ENCODE peak calls at places on chromosomes 16 and 17, in four cellular contexts. One of them, this sample, is unnamed.

GRCh38 chr16:74998481-74999207 is at the start of gene ZNRF1:
- DNase-seq in substantia nigra: peak
- DNase-seq in mammary epithelial cell: peak
- DNase-seq in esophagus squamous epithelium: no peak
- DNase-seq in this sample: no peak

GRCh38 chr16:56211471-56211944 is 20.2 kb downstream of the GNAO1 start:
- DNase-seq in substantia nigra: no peak
- DNase-seq in mammary epithelial cell: no peak
- DNase-seq in esophagus squamous epithelium: no peak
- DNase-seq in this sample: no peak

GRCh38 chr17:6456914-6457687 is 12.8 kb downstream of the PIMREG start:
- DNase-seq in substantia nigra: no peak
- DNase-seq in mammary epithelial cell: peak
- DNase-seq in esophagus squamous epithelium: no peak
- DNase-seq in this sample: no peak

GRCh38 chr17:5500804-5501391 is 14.5 kb downstream of the MIS12 start:
- DNase-seq in substantia nigra: peak
- DNase-seq in mammary epithelial cell: peak
- DNase-seq in esophagus squamous epithelium: no peak
- DNase-seq in this sample: no peak

GRCh38 chr16:13902677-13903076 is 17.3 kb upstream of the ERCC4 start:
- DNase-seq in substantia nigra: no peak
- DNase-seq in mammary epithelial cell: no peak
- DNase-seq in esophagus squamous epithelium: no peak
- DNase-seq in this sample: no peak

GRCh38 chr17:16120937-16121336 is 94.4 kb downstream of the NCOR1 start:
- DNase-seq in substantia nigra: peak
- DNase-seq in mammary epithelial cell: no peak
- DNase-seq in esophagus squamous epithelium: no peak
- DNase-seq in this sample: no peak

GRCh38 chr17:5282639-5283217 is 644 bp downstream of the RABEP1 start:
- DNase-seq in substantia nigra: peak
- DNase-seq in mammary epithelial cell: peak
- DNase-seq in esophagus squamous epithelium: no peak
- DNase-seq in this sample: no peak

GRCh38 chr17:8005951-8006730 is 3.7 kb downstream of the GUCY2D start:
- DNase-seq in substantia nigra: no peak
- DNase-seq in mammary epithelial cell: no peak
- DNase-seq in esophagus squamous epithelium: no peak
- DNase-seq in this sample: no peak

GRCh38 chr16:46949216-46949892 is 24.1 kb downstream of the DNAJA2 start:
- DNase-seq in substantia nigra: no peak
- DNase-seq in mammary epithelial cell: no peak
- DNase-seq in esophagus squamous epithelium: no peak
- DNase-seq in this sample: no peak

DNA sequence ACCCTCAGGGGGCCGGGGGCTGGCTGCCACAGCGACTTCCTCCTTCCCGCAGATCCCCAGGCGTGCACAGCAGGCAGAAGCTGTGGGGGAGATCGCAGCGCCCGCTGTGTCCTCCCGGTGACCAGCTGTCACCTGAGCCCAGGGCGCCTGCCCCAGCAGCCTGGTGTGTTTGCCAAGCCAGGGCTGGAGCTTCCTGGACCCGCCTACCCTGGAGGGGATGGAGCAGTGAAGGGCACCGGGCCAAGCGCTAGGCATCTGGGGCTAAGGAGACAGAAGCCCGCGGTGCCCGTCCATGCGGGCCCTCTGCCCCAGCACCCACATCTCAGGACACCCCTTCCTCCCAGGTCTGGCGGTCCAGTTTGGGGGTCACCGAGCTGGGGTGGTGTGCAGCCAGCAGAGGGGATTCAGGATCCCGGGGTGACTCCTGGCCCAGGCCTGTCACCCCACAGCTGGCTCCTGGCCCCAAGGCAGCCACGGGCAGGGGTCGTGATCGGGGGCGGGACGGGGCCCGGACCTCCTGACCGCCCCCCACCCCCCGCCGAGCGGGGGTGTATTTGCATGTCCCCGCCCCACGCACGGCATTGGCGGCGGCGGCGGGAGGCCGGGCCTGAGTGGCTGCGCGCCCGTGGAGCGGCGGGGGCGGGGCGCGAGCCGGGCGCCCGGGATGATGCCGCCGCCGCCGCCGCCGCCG is at the start of gene RAB26:
- DNase-seq in substantia nigra: peak
- DNase-seq in mammary epithelial cell: peak
- DNase-seq in esophagus squamous epithelium: no peak
- DNase-seq in this sample: no peak
- H3K27ac ChIP-seq in substantia nigra: peak
- H3K27ac ChIP-seq in mammary epithelial cell: no peak
- H3K27ac ChIP-seq in esophagus squamous epithelium: peak
- H3K27ac ChIP-seq in this sample: peak

DNA sequence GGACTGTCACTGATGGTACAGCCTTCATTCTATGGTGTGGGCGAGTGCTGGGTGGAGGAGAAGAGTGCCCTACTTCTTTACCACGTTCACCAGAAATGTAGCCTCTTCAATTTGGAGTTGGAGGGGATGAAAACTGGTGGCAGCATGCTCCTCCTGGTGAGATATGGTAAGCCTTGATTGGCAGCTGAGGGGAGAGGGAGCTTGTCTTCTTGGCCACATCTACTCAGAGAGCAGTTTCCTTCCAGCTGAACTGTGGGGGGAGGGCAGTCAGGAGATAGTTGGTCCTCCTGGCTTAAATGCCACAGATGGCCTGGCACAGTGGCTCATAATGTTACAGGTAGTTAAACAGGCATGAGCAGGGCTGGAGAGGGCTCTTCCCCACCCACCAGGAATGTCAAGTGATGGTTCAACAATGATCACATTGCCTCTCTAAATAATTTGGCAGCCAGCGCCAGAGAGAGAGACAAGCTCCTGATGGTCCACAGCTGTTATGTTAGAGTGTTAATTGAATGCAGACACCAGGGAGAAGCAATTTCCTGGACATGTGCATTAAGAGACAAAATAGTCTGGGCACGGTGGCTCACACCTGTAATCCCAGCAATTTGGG is 9.0 kb upstream of the MAPK3 start:
- DNase-seq in substantia nigra: no peak
- DNase-seq in mammary epithelial cell: no peak
- DNase-seq in esophagus squamous epithelium: no peak
- DNase-seq in this sample: no peak
- H3K27ac ChIP-seq in substantia nigra: no peak
- H3K27ac ChIP-seq in mammary epithelial cell: no peak
- H3K27ac ChIP-seq in esophagus squamous epithelium: no peak
- H3K27ac ChIP-seq in this sample: no peak

DNA sequence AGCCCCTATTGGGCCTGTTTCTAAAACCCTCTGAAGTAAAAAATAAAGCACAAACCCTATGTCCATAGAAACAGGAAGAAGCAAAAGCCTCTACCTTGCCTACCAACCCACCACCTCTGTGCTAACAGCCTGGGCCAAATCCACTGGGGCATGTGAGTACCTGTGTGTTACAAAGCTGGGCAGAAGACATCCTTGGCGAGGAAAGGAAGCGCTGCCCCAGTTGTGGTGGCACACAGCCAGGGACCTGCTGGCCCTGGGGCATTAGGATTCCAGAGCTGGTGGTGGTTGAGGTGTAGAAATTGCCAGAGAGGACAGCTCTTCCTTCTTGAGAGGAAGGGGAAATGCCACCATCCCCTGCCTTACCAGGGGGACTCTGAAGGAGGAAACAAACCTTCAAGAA is 30.0 kb downstream of the MYO18A start:
- DNase-seq in substantia nigra: peak
- DNase-seq in mammary epithelial cell: peak
- DNase-seq in esophagus squamous epithelium: no peak
- DNase-seq in this sample: peak
- H3K27ac ChIP-seq in substantia nigra: peak
- H3K27ac ChIP-seq in mammary epithelial cell: peak
- H3K27ac ChIP-seq in esophagus squamous epithelium: peak
- H3K27ac ChIP-seq in this sample: peak

DNA sequence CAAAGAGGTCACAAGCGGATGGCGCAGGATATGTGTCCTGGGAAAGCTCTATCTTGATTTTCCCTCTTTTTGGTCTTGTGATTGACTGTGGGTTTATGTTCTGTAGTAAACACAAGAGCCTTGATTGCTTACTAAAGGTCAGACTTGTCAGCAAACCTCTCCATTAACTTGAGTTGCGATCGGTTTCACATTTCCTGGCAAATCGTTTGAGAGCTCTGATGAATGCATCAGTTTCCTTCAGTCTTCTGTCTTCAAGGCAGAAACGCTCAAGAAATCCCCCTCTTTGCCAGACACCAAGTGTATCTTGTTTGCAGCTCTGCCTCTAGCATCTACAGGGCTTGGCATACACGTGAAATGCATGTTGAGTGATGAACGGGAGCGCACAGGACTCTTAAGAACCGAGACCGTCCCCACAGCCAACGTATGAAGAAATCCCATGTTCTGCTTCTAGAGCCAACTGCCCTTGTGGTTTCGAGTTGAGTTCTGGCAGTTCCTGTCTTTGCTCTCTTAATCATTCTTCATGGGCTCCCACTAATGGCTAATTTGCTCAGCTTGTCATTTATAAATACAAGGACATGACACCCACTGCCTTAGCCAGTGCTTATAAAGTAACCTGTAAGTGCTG is 143.3 kb downstream of the PITPNC1 start:
- DNase-seq in substantia nigra: no peak
- DNase-seq in mammary epithelial cell: no peak
- DNase-seq in esophagus squamous epithelium: no peak
- DNase-seq in this sample: no peak
- H3K27ac ChIP-seq in substantia nigra: no peak
- H3K27ac ChIP-seq in mammary epithelial cell: no peak
- H3K27ac ChIP-seq in esophagus squamous epithelium: peak
- H3K27ac ChIP-seq in this sample: no peak

GRCh38 chr16:84759061-84759460 is 59.3 kb downstream of the USP10 start:
- DNase-seq in substantia nigra: no peak
- DNase-seq in mammary epithelial cell: no peak
- DNase-seq in esophagus squamous epithelium: no peak
- DNase-seq in this sample: no peak
- H3K27ac ChIP-seq in substantia nigra: no peak
- H3K27ac ChIP-seq in mammary epithelial cell: no peak
- H3K27ac ChIP-seq in esophagus squamous epithelium: no peak
- H3K27ac ChIP-seq in this sample: no peak

DNA sequence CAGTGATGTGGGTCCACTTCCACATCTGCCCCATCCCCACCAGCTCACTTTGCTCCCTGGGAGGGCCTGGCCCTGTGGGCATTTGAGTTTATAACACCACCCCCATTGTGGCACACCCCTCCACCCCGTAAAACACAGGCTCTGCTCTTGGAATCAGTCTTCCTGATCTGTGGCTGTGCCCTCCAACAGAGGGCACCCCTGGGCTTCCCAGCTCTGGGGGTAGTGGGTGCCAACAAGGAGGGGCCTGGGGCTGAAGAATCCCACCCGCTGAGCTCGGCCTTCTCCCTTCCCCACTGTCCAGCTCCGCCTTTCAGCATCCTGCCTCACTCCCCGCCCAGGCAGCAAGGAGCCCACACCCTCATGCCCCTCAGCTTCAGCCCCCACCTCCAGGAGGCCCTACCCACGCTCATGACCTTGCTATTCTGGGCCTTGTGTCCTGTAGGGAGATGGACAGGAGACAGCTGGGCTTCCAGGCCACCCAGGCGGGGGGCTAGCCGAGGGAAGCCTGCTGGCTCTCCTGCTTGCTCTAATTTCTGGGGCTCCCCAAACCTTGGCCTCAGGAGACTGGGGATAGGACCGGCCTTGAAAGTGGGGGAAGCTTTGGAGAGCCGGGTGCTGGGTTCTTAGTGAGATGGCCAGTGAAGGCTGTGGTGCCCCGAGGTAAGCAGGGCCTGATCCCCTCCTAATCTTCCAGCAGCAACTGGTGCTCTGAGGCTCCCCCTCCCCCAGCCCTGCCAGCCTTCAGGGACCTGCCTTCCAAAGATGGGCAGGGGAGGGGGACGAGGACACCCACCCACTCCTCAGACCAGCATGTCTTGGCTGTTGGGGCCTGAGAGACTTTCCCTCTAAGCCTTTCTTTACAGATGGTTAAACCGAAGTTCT is 2.9 kb upstream of the ATP2A1 start:
- DNase-seq in substantia nigra: no peak
- DNase-seq in mammary epithelial cell: no peak
- DNase-seq in esophagus squamous epithelium: no peak
- DNase-seq in this sample: no peak
- H3K27ac ChIP-seq in substantia nigra: no peak
- H3K27ac ChIP-seq in mammary epithelial cell: no peak
- H3K27ac ChIP-seq in esophagus squamous epithelium: no peak
- H3K27ac ChIP-seq in this sample: no peak

DNA sequence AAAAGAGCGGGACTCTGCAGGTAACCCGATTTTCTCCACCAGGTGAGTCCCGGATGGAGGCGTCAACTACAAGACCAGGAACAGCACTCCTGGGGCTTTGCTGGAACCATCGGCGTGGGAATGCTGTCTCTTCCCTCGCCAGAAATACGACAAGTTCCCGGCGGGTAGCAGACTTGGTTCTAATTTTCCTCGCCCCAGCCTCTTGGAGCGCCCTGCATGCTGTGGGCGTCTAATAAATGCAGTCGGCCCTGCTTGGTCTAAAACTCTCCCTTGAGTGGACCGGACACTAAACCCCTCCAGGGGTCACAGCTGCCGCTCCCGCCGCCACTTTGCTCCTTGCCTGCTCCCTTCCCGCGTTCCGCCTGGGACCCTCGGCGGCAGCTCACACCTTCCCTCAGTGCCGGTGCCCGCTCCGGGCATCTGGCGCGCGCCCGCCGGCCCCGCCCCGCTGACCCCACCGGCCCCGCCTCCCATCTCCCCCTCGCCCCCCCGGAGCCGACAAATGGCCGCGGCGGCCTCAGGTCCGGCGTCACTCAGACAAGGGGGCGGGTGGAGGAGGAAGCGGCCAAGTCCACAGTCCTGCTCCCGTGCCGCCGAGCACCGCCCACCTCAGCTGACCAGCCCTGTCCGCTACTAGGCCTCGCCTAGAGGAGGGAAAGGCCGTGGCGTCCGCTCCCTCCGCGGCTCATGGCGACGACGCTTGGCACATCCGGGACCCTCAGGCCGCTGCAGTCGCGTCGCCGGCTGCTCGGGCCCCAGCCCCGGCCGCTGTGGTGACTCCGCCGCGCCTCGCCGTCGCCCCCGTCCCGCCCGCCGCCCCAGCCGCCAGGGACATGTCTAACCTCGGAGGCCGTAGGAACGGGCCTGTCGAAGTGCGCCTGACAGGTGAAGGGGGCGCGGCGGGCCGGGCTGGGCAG is 65.8 kb downstream of the KPNA2 start:
- DNase-seq in substantia nigra: peak
- DNase-seq in mammary epithelial cell: peak
- DNase-seq in esophagus squamous epithelium: peak
- DNase-seq in this sample: peak
- H3K27ac ChIP-seq in substantia nigra: peak
- H3K27ac ChIP-seq in mammary epithelial cell: peak
- H3K27ac ChIP-seq in esophagus squamous epithelium: peak
- H3K27ac ChIP-seq in this sample: peak

DNA sequence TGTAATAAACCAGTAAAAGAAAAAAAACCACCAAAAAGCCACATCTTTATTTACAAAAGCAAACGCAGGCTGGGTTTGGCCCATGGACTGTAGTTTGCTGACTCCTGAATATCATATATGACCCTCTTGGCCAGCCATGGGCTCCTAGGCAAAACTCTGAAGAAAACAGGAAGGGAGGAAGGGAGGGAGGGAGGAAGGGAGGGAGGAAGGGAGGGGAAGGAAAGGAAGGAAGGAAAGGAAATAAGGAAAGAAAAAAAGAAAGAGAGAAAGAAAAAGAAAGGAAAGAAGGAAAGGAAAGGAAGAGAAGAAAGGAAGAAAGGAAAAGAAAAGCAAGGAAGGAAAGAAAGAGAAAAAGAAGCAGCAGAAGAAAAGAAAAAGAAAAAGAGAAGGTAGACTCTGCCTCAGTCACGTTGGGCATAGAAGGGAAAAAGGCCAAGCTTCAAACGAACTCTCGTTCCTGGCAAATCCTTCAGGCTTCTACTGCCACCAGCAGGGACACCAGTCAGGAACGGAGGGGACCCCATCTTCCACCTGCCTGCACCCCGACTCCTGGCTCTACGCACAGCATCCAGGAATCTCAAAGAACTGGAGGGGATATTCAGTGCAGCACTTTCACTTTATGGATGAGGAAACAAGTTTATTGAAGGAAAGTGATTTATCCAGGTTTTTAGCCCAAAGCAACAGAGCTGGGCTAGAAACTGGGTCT is 22.1 kb downstream of the CDC42EP4 start:
- DNase-seq in substantia nigra: no peak
- DNase-seq in mammary epithelial cell: no peak
- DNase-seq in esophagus squamous epithelium: no peak
- DNase-seq in this sample: no peak
- H3K27ac ChIP-seq in substantia nigra: no peak
- H3K27ac ChIP-seq in mammary epithelial cell: no peak
- H3K27ac ChIP-seq in esophagus squamous epithelium: peak
- H3K27ac ChIP-seq in this sample: no peak

This sample was measured in epithelial cell of prostate.